ENCODE peak calls at places on chromosomes 5 and 9, in ten cellular contexts. W, C, E, T, A, N, D, U, F and H are unnamed samples.

GRCh38 chr5:114316167-114316566 is 45.7 kb upstream of the KCNN2 start:
- DNase-seq in A (no peak), N (no peak), E (no peak), W (no peak), D (no peak), U (no peak), F (no peak), T (no peak), C (no peak), H (no peak)

GRCh38 chr9:99264070-99264469 is 42.0 kb downstream of the SEC61B start:
- DNase-seq in C (no peak), T (no peak), U (no peak), D (no peak), N (no peak), E (peak; percentile 35), A (no peak), F (no peak), W (no peak), H (no peak)

GRCh38 chr5:111513175-111513520 is 813 bp upstream of the STARD4 start:
- DNase-seq in U (no peak), C (no peak), E (no peak), N (no peak), F (peak; percentile 85), D (no peak), T (no peak), A (no peak), W (no peak), H (no peak)

GRCh38 chr9:94860678-94861588 is 134.4 kb downstream of the AOPEP start:
- DNase-seq in T (peak; percentile 66), E (peak; percentile 72), C (peak; percentile 60), A (no peak), N (no peak), F (peak; percentile 85), W (peak; percentile 65), U (no peak), D (peak; percentile 75), H (peak; percentile 82)

GRCh38 chr5:157994906-157995519 is 136.1 kb upstream of the CLINT1 start:
- DNase-seq in T (peak; percentile 79), E (peak; percentile 78), F (peak; percentile 87), D (no peak), U (peak; percentile 65), A (peak; percentile 73), C (peak; percentile 9), N (peak; percentile 25), W (peak; percentile 26), H (peak; percentile 60)

GRCh38 chr5:80246995-80247729 is 8.7 kb downstream of the SERINC5 start:
- DNase-seq in C (peak; percentile 18), W (peak; percentile 36), U (peak; percentile 54), D (peak; percentile 79), A (peak; percentile 55), N (peak; percentile 44), F (peak; percentile 80), E (peak; percentile 97), T (peak; percentile 76), H (peak; percentile 97)

GRCh38 chr9:124800306-124801259 is 23.6 kb downstream of the OLFML2A start:
- DNase-seq in D (no peak), C (no peak), F (no peak), N (no peak), T (peak; percentile 36), W (no peak), U (peak; percentile 44), E (peak; percentile 23), A (no peak), H (no peak)

GRCh38 chr9:29701536-29701935 is 2128.3 kb upstream of the C9orf72 start:
- DNase-seq in F (no peak), D (no peak), C (no peak), A (no peak), T (no peak), N (no peak), W (no peak), E (peak; percentile 31), U (no peak), H (no peak)

GRCh38 chr5:78287833-78288232 is 6.7 kb downstream of the AP3B1 start:
- DNase-seq in N (no peak), U (no peak), E (peak; percentile 85), A (no peak), T (no peak), D (peak; percentile 17), C (no peak), W (no peak), F (peak; percentile 88), H (peak; percentile 79)

GRCh38 chr9:35510745-35511428 is 21.0 kb downstream of the RUSC2 start:
- DNase-seq in E (peak; percentile 95), D (peak; percentile 98), N (peak; percentile 80), A (peak; percentile 87), F (peak; percentile 64), C (no peak), T (peak; percentile 64), U (peak; percentile 90), W (no peak), H (peak; percentile 89)

GRCh38 chr5:44385236-44385940 is 3.8 kb downstream of the FGF10 start:
- DNase-seq in A (no peak), N (no peak), W (no peak), D (no peak), F (no peak), C (no peak), T (no peak), U (no peak), E (no peak), H (no peak)

GRCh38 chr5:16596541-16596940 is 20.3 kb downstream of the RETREG1 start:
- DNase-seq in C (no peak), W (no peak), A (no peak), D (peak; percentile 71), N (no peak), F (no peak), E (peak; percentile 62), T (no peak), U (no peak), H (peak; percentile 9)

GRCh38 chr5:139385061-139385889 is 2.2 kb upstream of the SLC23A1 start:
- DNase-seq in N (no peak), A (no peak), W (peak; percentile 25), T (peak; percentile 59), D (no peak), F (peak; percentile 94), U (no peak), E (no peak), C (no peak), H (no peak)
- H3K4me3 ChIP-seq in N (no peak overlapping the region), A (peak overlapping the region; percentile 22), W (peak overlapping the region; percentile 49), T (no peak overlapping the region), D (peak overlapping the region; percentile 26), F (peak overlapping the region; percentile 49), U (peak overlapping the region; percentile 37), E (no peak overlapping the region), C (peak overlapping the region; percentile 80), H (no peak overlapping the region)

GRCh38 chr5:65078331-65078730 is 309.6 kb downstream of the CWC27 start:
- DNase-seq in E (peak; percentile 26), U (no peak), T (no peak), W (no peak), D (no peak), N (no peak), A (no peak), C (no peak), F (no peak), H (peak; percentile 13)
- H3K4me3 ChIP-seq in E (no peak overlapping the region), U (no peak overlapping the region), T (no peak overlapping the region), W (no peak overlapping the region), D (no peak overlapping the region), N (no peak overlapping the region), A (no peak overlapping the region), C (no peak overlapping the region), F (no peak overlapping the region), H (no peak overlapping the region)

DNA sequence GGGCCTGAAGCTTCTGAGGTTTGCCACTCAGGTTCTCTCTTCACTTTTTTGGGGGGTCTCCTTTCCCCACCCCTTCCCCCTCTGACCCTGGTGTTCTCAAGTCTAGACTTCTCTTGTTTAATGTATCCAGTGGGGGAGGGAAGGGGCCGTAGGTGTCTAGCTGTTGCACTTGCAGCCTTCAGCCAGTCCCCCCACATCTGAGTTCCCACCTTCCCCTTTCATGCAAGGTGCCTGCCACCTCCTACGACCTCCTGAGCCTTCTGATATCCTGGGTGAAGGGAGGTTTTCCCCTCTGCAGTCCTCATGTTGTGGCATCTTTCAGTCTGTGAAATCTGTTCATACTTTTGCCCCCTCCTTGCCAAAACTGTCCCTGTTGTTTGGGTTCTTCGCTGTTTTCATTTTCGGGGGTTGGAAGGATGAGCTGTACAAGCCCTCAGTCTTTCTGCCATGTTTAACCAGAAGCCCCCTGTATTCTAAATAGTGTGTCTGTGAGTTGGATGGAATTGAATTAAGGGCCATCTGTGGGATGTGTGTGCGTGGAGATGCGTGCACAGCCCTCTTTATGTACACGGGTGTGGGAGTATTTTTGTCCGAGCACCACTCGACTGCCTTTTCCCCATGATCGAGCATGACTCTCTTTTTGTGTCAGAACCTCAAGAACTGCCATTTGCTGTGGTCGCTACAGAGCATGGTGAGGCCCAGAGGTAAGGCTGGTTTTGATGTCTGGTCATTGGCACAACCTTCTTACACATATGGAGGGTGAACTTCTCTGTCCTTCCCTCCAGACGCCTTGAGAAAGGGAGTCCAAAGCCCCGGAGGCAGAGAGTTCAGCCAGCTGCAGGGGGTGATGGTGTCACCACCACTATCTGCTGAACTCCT is 23.6 kb downstream of the PRRC2B start:
- DNase-seq in U (no peak), W (no peak), F (peak; percentile 36), A (no peak), C (no peak), T (no peak), D (no peak), N (no peak), E (no peak), H (no peak)
- H3K4me3 ChIP-seq in U (no peak overlapping the region), W (no peak overlapping the region), F (no peak overlapping the region), A (no peak overlapping the region), C (peak overlapping the region; percentile 63), T (no peak overlapping the region), D (no peak overlapping the region), N (no peak overlapping the region), E (no peak overlapping the region), H (no peak overlapping the region)

GRCh38 chr5:127892467-127893207 is 189.4 kb downstream of the CCDC192 start:
- DNase-seq in C (no peak), W (no peak), N (no peak), D (no peak), T (no peak), F (no peak), E (peak; percentile 79), U (no peak), A (no peak), H (peak; percentile 78)
- H3K4me3 ChIP-seq in C (no peak overlapping the region), W (no peak overlapping the region), N (no peak overlapping the region), D (no peak overlapping the region), T (no peak overlapping the region), F (no peak overlapping the region), E (peak overlapping the region; percentile 4), U (no peak overlapping the region), A (no peak overlapping the region), H (no peak overlapping the region)

DNA sequence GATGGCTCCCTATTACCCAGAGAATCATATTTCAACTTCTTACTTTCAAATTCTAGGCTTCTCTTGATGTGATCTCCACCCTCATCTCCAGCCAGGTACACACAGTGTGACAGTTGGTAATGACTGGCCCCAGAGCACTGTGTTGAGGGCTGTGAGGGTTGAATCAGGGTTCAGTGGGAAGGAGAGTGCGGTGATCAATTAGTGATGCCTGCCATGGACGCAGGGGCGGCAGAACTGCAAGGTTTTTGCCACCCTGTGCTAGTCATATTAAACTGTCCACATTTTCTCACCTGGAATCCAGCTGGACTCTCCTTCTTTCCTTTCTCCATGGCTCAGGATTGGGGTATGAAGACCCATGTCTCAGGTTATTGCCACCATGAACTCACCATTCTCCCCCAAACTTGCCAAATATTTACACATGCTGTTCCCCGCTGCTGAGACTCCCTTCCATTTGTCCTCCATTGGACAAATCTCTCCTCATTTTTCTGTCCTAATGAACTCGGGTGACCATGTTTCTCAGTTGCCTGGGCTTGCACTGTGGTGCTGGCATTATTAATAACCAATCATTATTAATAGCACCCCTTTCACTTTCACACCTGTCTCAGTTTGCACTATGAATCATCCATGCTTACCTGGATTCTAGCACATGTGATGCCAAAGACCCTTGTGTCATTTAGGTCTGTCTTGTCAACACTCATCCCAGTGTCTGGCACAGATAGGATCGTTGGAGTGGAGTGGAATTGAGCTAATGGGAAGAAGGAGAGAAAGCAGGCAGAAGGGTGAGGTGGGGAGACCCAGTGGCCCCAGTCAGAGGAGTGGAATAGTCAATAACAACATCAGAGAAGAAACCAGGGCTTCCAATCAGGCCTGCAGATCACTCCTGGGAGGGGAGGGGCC is 33.9 kb upstream of the CRB2 start:
- DNase-seq in U (no peak), W (no peak), N (no peak), A (no peak), D (no peak), C (no peak), E (no peak), F (peak; percentile 44), T (no peak), H (no peak)
- H3K4me3 ChIP-seq in U (no peak overlapping the region), W (peak overlapping the region; percentile 26), N (no peak overlapping the region), A (no peak overlapping the region), D (no peak overlapping the region), C (peak overlapping the region; percentile 62), E (no peak overlapping the region), F (no peak overlapping the region), T (no peak overlapping the region), H (no peak overlapping the region)